ENCODE peak calls at places on chromosomes 11 and 22, in nine cellular contexts. T is activated CD4-positive, alpha-beta T cell treated with anti-CD3 and anti-CD28 coated beads for 36 hours; J is fibroblast of gingiva; P is SW 1271; M is mesothelial cell of epicardium; Q is activated T-cell treated with anti-CD3 and anti-CD28 coated beads, Interleukin-2, amount 50 U/mL, for 4 hours; R is substantia nigra; C is DMS153; V is bronchial epithelial cell. S is an unnamed sample.

GRCh38 chr11:43072096-43072495 is 239.7 kb upstream of the API5 start:
- DNase-seq in V (no peak), M (no peak), T (no peak), C (no peak), R (no peak), J (no peak), P (no peak), Q (no peak), S (no peak)

GRCh38 chr11:45161252-45162063 is 15.0 kb downstream of the PRDM11 start:
- DNase-seq in R (no peak), Q (no peak), C (no peak), V (no peak), J (no peak), M (no peak), T (no peak), P (no peak), S (no peak)

GRCh38 chr22:37546436-37547248 is 13.6 kb upstream of the CDC42EP1 start:
- DNase-seq in Q (no peak), C (no peak), J (peak), P (no peak), R (peak), T (no peak), V (no peak), M (no peak), S (no peak)

GRCh38 chr11:27234043-27234668 is 128.9 kb downstream of the CCDC34 start:
- DNase-seq in R (no peak), T (no peak), P (no peak), Q (no peak), J (peak), V (peak), M (no peak), C (peak), S (no peak)

GRCh38 chr11:88383446-88383845 is 45.9 kb upstream of the CTSC start:
- DNase-seq in R (no peak), V (no peak), J (no peak), P (no peak), T (no peak), M (no peak), C (no peak), Q (no peak), S (no peak)

GRCh38 chr11:83161610-83162199 is 4.8 kb downstream of the PCF11 start:
- DNase-seq in T (no peak), M (no peak), C (no peak), V (no peak), Q (no peak), J (no peak), R (no peak), P (no peak), S (no peak)

GRCh38 chr22:16963189-16963945 is 44.7 kb downstream of the GAB4 start:
- DNase-seq in R (no peak), T (no peak), J (no peak), P (no peak), C (no peak), V (no peak), Q (no peak), M (peak), S (no peak)

GRCh38 chr11:2574043-2574552 is 125.7 kb downstream of the KCNQ1OT1 start:
- DNase-seq in J (no peak), M (no peak), T (peak), P (no peak), C (no peak), R (no peak), V (no peak), Q (no peak), S (no peak)

GRCh38 chr11:3645552-3645951 is 624 bp downstream of the ART1 start:
- DNase-seq in C (no peak), R (no peak), M (no peak), T (no peak), V (no peak), Q (no peak), P (no peak), J (no peak), S (no peak)

GRCh38 chr11:135036488-135037297 is 624.7 kb upstream of the B3GAT1 start:
- DNase-seq in M (no peak), R (no peak), Q (no peak), J (no peak), T (no peak), V (no peak), P (no peak), C (no peak), S (no peak)

GRCh38 chr11:33227578-33228261 is 29.5 kb upstream of the HIPK3 start:
- DNase-seq in Q (no peak), V (peak), M (no peak), J (peak), T (no peak), P (no peak), C (no peak), R (no peak), S (no peak)

GRCh38 chr11:135008001-135008405 is 596.0 kb upstream of the B3GAT1 start:
- DNase-seq in R (no peak), J (no peak), C (no peak), Q (no peak), P (no peak), T (no peak), V (no peak), M (no peak), S (no peak)

GRCh38 chr11:35030716-35031213 is 108.2 kb upstream of the CD44 start:
- DNase-seq in T (peak), R (no peak), C (no peak), Q (peak), J (peak), M (no peak), P (peak), V (peak), S (no peak)

GRCh38 chr11:87019582-87020271 is 18.0 kb upstream of the TMEM135 start:
- DNase-seq in V (no peak), J (no peak), P (no peak), M (no peak), R (no peak), C (no peak), Q (no peak), T (no peak), S (no peak)

S was measured in T follicular helper cell.